ENCODE peak calls at places on chromosomes 7 and 10, in eight cellular contexts. One of them, this sample, is unnamed.

GRCh38 chr10:102401735-102402511 is 6.4 kb downstream of the NFKB2 start:
- DNase-seq in AG09319: no peak
- DNase-seq in head of caudate nucleus: no peak
- DNase-seq in lower leg skin: no peak
- DNase-seq in foreskin fibroblast: no peak
- DNase-seq in activated CD4-positive, alpha-beta T cell treated with anti-CD3 and anti-CD28 coated beads for 48 hours: no peak
- DNase-seq in tibial nerve: no peak
- DNase-seq in tibial artery: no peak
- DNase-seq in this sample: no peak

GRCh38 chr10:74419491-74420466 is 268.8 kb downstream of the ADK start:
- DNase-seq in AG09319: no peak
- DNase-seq in head of caudate nucleus: no peak
- DNase-seq in lower leg skin: no peak
- DNase-seq in foreskin fibroblast: no peak
- DNase-seq in activated CD4-positive, alpha-beta T cell treated with anti-CD3 and anti-CD28 coated beads for 48 hours: peak; percentile 39
- DNase-seq in tibial nerve: no peak
- DNase-seq in tibial artery: no peak
- DNase-seq in this sample: no peak

GRCh38 chr10:88091490-88092061 is 228.2 kb downstream of the PTEN start:
- DNase-seq in AG09319: no peak
- DNase-seq in head of caudate nucleus: no peak
- DNase-seq in lower leg skin: peak; percentile 61
- DNase-seq in foreskin fibroblast: no peak
- DNase-seq in activated CD4-positive, alpha-beta T cell treated with anti-CD3 and anti-CD28 coated beads for 48 hours: peak; percentile 84
- DNase-seq in tibial nerve: no peak
- DNase-seq in tibial artery: no peak
- DNase-seq in this sample: no peak

GRCh38 chr10:110655286-110655685 is 11.2 kb downstream of the RBM20 start:
- DNase-seq in AG09319: no peak
- DNase-seq in head of caudate nucleus: no peak
- DNase-seq in lower leg skin: no peak
- DNase-seq in foreskin fibroblast: no peak
- DNase-seq in activated CD4-positive, alpha-beta T cell treated with anti-CD3 and anti-CD28 coated beads for 48 hours: no peak
- DNase-seq in tibial nerve: no peak
- DNase-seq in tibial artery: no peak
- DNase-seq in this sample: no peak

GRCh38 chr7:81944103-81944502 is 174.3 kb upstream of the HGF start:
- DNase-seq in AG09319: no peak
- DNase-seq in head of caudate nucleus: no peak
- DNase-seq in lower leg skin: no peak
- DNase-seq in foreskin fibroblast: no peak
- DNase-seq in activated CD4-positive, alpha-beta T cell treated with anti-CD3 and anti-CD28 coated beads for 48 hours: no peak
- DNase-seq in tibial nerve: no peak
- DNase-seq in tibial artery: no peak
- DNase-seq in this sample: no peak

GRCh38 chr7:158324397-158325360 is 262.9 kb downstream of the PTPRN2 start:
- DNase-seq in AG09319: no peak
- DNase-seq in head of caudate nucleus: no peak
- DNase-seq in lower leg skin: no peak
- DNase-seq in foreskin fibroblast: no peak
- DNase-seq in activated CD4-positive, alpha-beta T cell treated with anti-CD3 and anti-CD28 coated beads for 48 hours: no peak
- DNase-seq in tibial nerve: no peak
- DNase-seq in tibial artery: no peak
- DNase-seq in this sample: no peak

GRCh38 chr10:14602807-14603538 is 171.7 kb downstream of the FAM107B start:
- DNase-seq in AG09319: no peak
- DNase-seq in head of caudate nucleus: no peak
- DNase-seq in lower leg skin: no peak
- DNase-seq in foreskin fibroblast: no peak
- DNase-seq in activated CD4-positive, alpha-beta T cell treated with anti-CD3 and anti-CD28 coated beads for 48 hours: no peak
- DNase-seq in tibial nerve: no peak
- DNase-seq in tibial artery: no peak
- DNase-seq in this sample: no peak

GRCh38 chr7:20005081-20005480 is 212.1 kb downstream of the MACC1 start:
- DNase-seq in AG09319: no peak
- DNase-seq in head of caudate nucleus: no peak
- DNase-seq in lower leg skin: no peak
- DNase-seq in foreskin fibroblast: no peak
- DNase-seq in activated CD4-positive, alpha-beta T cell treated with anti-CD3 and anti-CD28 coated beads for 48 hours: no peak
- DNase-seq in tibial nerve: no peak
- DNase-seq in tibial artery: no peak
- DNase-seq in this sample: no peak

GRCh38 chr10:76251773-76252617 is 820.6 kb downstream of the LRMDA start:
- DNase-seq in AG09319: no peak
- DNase-seq in head of caudate nucleus: no peak
- DNase-seq in lower leg skin: no peak
- DNase-seq in foreskin fibroblast: peak; percentile 56
- DNase-seq in activated CD4-positive, alpha-beta T cell treated with anti-CD3 and anti-CD28 coated beads for 48 hours: no peak
- DNase-seq in tibial nerve: no peak
- DNase-seq in tibial artery: no peak
- DNase-seq in this sample: peak; percentile 47

GRCh38 chr10:78589687-78590086 is 479.1 kb upstream of the ZMIZ1 start:
- DNase-seq in AG09319: no peak
- DNase-seq in head of caudate nucleus: no peak
- DNase-seq in lower leg skin: no peak
- DNase-seq in foreskin fibroblast: no peak
- DNase-seq in activated CD4-positive, alpha-beta T cell treated with anti-CD3 and anti-CD28 coated beads for 48 hours: no peak
- DNase-seq in tibial nerve: no peak
- DNase-seq in tibial artery: no peak
- DNase-seq in this sample: no peak

GRCh38 chr7:117004899-117005298 is 51.6 kb downstream of the ST7 start:
- DNase-seq in AG09319: no peak
- DNase-seq in head of caudate nucleus: no peak
- DNase-seq in lower leg skin: no peak
- DNase-seq in foreskin fibroblast: no peak
- DNase-seq in activated CD4-positive, alpha-beta T cell treated with anti-CD3 and anti-CD28 coated beads for 48 hours: no peak
- DNase-seq in tibial nerve: no peak
- DNase-seq in tibial artery: no peak
- DNase-seq in this sample: no peak

GRCh38 chr7:129872054-129872453 is 80.7 kb downstream of the UBE2H start:
- DNase-seq in AG09319: no peak
- DNase-seq in head of caudate nucleus: no peak
- DNase-seq in lower leg skin: no peak
- DNase-seq in foreskin fibroblast: no peak
- DNase-seq in activated CD4-positive, alpha-beta T cell treated with anti-CD3 and anti-CD28 coated beads for 48 hours: peak; percentile 48
- DNase-seq in tibial nerve: no peak
- DNase-seq in tibial artery: no peak
- DNase-seq in this sample: no peak